ENCODE peak calls at places on chromosomes 12 and 14, in eight cellular contexts. K is CD8-positive, alpha-beta T cell; V is NCI-H774; B is kidney glomerular epithelial cell; R is A673; H is NCI-H1417; I is NCI-H2171 treated with DMSO at 0.1 percent for 48 hours; P is stimulated activated CD8-positive, alpha-beta memory T cell treated with anti-CD3 and anti-CD28 coated beads, Interleukin-7, amount 100 ng/mL, for 1 hour. D is an unnamed sample.

GRCh38 chr12:26822051-26822450 is 10.9 kb downstream of the ITPR2 start:
- DNase-seq in K (no peak), V (no peak), R (no peak), I (no peak), B (peak; percentile 50), H (no peak), P (no peak), D (peak; percentile 57)

GRCh38 chr14:64636208-64636979 is 67.8 kb upstream of the PLEKHG3 start:
- DNase-seq in P (peak; percentile 52), I (peak; percentile 94), V (peak; percentile 68), H (peak; percentile 66), K (peak; percentile 60), R (peak; percentile 85), B (peak; percentile 56), D (peak; percentile 58)

GRCh38 chr14:74954232-74954946 is 1.0 kb downstream of the PGF start:
- DNase-seq in R (peak; percentile 72), K (no peak), B (no peak), H (peak; percentile 80), V (no peak), I (peak; percentile 79), P (no peak), D (no peak)

GRCh38 chr14:94016446-94016976 is 9.6 kb upstream of the OTUB2 start:
- DNase-seq in B (no peak), R (no peak), V (no peak), P (no peak), I (no peak), K (no peak), H (no peak), D (no peak)

GRCh38 chr12:115351513-115352077 is 667.6 kb upstream of the TBX3 start:
- DNase-seq in B (no peak), I (no peak), K (no peak), R (no peak), H (no peak), V (no peak), P (no peak), D (no peak)

GRCh38 chr12:56288705-56289387 is 11.3 kb downstream of the CS start:
- DNase-seq in P (no peak), R (no peak), V (no peak), B (no peak), K (no peak), H (no peak), I (no peak), D (no peak)

GRCh38 chr12:62866451-62867082 is 68.4 kb downstream of the PPM1H start:
- DNase-seq in R (no peak), H (no peak), I (no peak), V (no peak), K (no peak), B (peak; percentile 88), P (no peak), D (peak; percentile 72)

GRCh38 chr12:121839106-121839992 is 19.3 kb downstream of the HPD start:
- DNase-seq in P (peak; percentile 100), H (peak; percentile 89), R (peak; percentile 98), I (peak; percentile 98), V (peak; percentile 99), K (peak; percentile 99), B (peak; percentile 94), D (peak; percentile 99)

GRCh38 chr14:58833634-58834378 is 196.0 kb downstream of the DACT1 start:
- DNase-seq in P (no peak), B (no peak), R (no peak), V (no peak), I (no peak), H (no peak), K (no peak), D (no peak)

GRCh38 chr12:65449400-65449799 is 170.9 kb downstream of the MSRB3 start:
- DNase-seq in B (no peak), H (no peak), K (no peak), I (no peak), V (no peak), R (peak; percentile 14), P (no peak), D (no peak)

GRCh38 chr14:89851031-89851430 is 103.5 kb downstream of the EFCAB11 start:
- DNase-seq in V (peak; percentile 51), B (no peak), K (no peak), R (no peak), I (peak; percentile 31), P (no peak), H (peak; percentile 85), D (no peak)

GRCh38 chr12:25052191-25053020 is 103.5 kb upstream of the BCAT1 start:
- DNase-seq in P (peak; percentile 17), K (peak; percentile 71), H (no peak), R (no peak), V (no peak), I (peak; percentile 40), B (no peak), D (no peak)

D was measured in ACHN.